ENCODE peak calls at places on chromosomes 1 and 21, in seven cellular contexts. H is right cardiac atrium, X is adipocyte, R is colonic mucosa, G is left ventricle myocardium inferior, O is lower leg skin, K is cardiac fibroblast. I is an unnamed sample.

GRCh38 chr1:212557739-212558664 is 50.6 kb upstream of the ATF3 start:
- DNase-seq in H (peak), X (peak), R (peak), G (peak), O (peak), K (peak), I (peak)

GRCh38 chr1:51627672-51628071 is 10.8 kb downstream of the OSBPL9 start:
- DNase-seq in H (no peak), X (peak), R (no peak), G (no peak), O (no peak), K (peak), I (peak)

GRCh38 chr1:227273557-227273956 is 44.7 kb downstream of the CDC42BPA start:
- DNase-seq in H (no peak), X (no peak), R (peak), G (no peak), O (no peak), K (peak), I (peak)

GRCh38 chr1:167229719-167230385 is 9.2 kb downstream of the POU2F1 start:
- DNase-seq in H (no peak), X (no peak), R (no peak), G (no peak), O (no peak), K (no peak), I (no peak)

GRCh38 chr1:47758341-47759237 is 238.6 kb downstream of the TRABD2B start:
- DNase-seq in H (peak), X (no peak), R (no peak), G (no peak), O (no peak), K (peak), I (no peak)

GRCh38 chr1:161162052-161162451 is 2.8 kb downstream of the USP21 start:
- DNase-seq in H (no peak), X (no peak), R (no peak), G (no peak), O (no peak), K (no peak), I (no peak)

GRCh38 chr21:36547464-36547863 is 67.5 kb upstream of the CLDN14 start:
- DNase-seq in H (no peak), X (no peak), R (no peak), G (no peak), O (no peak), K (no peak), I (no peak)

GRCh38 chr1:63547621-63548294 is 24.4 kb downstream of the EFCAB7 start:
- DNase-seq in H (no peak), X (peak), R (no peak), G (no peak), O (peak), K (peak), I (peak)

GRCh38 chr1:85357817-85358216 is 81.4 kb upstream of the BCL10 start:
- DNase-seq in H (no peak), X (no peak), R (no peak), G (no peak), O (no peak), K (no peak), I (no peak)

GRCh38 chr1:39984951-39985350 is 30.0 kb downstream of the MFSD2A start:
- DNase-seq in H (no peak), X (no peak), R (no peak), G (no peak), O (no peak), K (no peak), I (no peak)

GRCh38 chr21:33647560-33647959 is 5.3 kb downstream of the ITSN1 start:
- DNase-seq in H (no peak), X (no peak), R (no peak), G (no peak), O (no peak), K (no peak), I (no peak)

GRCh38 chr1:201528631-201529260 is 10.2 kb upstream of the NAV1 start:
- DNase-seq in H (no peak), X (no peak), R (no peak), G (no peak), O (no peak), K (peak), I (peak)

GRCh38 chr1:39230261-39231190 is 26.0 kb downstream of the MACF1 start:
- DNase-seq in H (no peak), X (peak), R (no peak), G (no peak), O (peak), K (no peak), I (no peak)

DNA sequence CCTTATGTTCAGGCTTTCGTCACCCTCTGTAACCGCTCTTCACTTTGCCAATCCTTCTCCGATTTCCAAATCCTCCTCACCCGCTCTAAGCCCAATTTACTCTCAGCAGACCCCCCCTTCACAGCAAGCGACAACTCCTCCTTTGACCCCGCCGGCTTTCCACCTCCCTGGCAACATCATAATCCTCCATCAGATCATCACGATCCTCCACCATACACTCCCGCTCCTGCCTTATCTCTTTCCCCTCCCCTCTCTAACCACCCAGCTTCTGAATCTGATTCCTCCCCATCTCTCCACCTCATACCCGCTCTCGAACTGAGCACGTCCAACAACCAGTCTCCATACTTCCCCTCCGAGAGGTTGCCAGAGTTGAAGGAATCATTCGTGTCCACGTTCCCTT is 7.5 kb upstream of the EVA1B start:
- DNase-seq in H (no peak), X (no peak), R (no peak), G (no peak), O (no peak), K (no peak), I (no peak)
- H3K4me3 ChIP-seq in H (no peak), X (no peak), R (no peak), G (no peak), O (no peak), K (no peak), I (no peak)

GRCh38 chr1:31943546-31944184 is 5.5 kb upstream of the PTP4A2 start:
- DNase-seq in H (no peak), X (no peak), R (no peak), G (no peak), O (no peak), K (no peak), I (no peak)
- H3K4me3 ChIP-seq in H (no peak), X (peak), R (peak), G (peak), O (no peak), K (no peak), I (no peak)

GRCh38 chr1:103110701-103111100 is 2.4 kb upstream of the COL11A1 start:
- DNase-seq in H (no peak), X (no peak), R (no peak), G (no peak), O (no peak), K (no peak), I (no peak)

GRCh38 chr1:103107696-103108524 is at the start of gene COL11A1:
- DNase-seq in H (peak), X (peak), R (no peak), G (no peak), O (no peak), K (no peak), I (no peak)

GRCh38 chr1:103108525-103109150 is 316 bp upstream of the COL11A1 start:
- DNase-seq in H (peak), X (no peak), R (no peak), G (no peak), O (no peak), K (peak), I (no peak)

GRCh38 chr1:103109291-103109920 is 1.1 kb upstream of the COL11A1 start:
- DNase-seq in H (peak), X (no peak), R (no peak), G (no peak), O (no peak), K (no peak), I (no peak)

DNA sequence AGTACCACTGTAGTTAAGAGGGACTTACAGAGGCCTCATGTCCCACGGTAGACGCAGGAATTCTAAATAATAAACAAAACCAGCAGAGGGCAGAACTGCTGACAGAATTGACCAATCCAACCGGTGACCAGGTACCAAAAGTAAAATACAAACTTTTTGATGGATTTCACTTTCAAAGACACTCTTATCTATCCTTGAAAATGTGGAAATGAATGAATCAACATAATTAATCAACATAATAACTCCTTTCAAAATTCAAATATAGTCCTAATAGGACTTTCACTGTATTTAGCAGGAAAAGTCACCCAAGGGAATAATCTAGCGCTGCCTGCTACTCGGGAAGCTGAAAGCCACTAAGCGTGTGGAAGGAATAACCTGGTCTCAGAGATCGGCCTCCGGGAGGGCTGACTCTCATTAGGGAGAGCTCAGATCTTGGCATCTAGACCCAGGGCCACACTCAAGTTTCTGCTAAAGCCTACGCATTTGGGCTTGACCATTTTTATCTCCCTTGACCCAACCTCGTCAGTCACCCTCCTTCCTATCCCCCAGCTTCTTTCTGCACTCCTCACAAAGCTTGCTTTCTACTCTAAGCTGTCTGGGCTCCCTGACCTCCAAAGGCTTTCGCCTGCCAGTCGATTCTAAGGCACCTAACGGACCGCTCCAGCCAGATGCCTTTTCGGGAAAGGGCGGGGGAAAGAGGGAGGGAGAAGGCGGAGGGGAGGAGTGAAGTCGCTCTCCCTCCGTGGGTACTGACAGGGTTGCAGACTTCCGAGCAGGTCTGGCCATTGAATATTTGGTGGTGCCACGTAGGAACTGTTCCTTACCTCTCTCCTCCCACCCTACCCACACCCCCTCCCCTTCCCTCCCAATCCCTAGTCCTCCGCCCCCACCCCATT is 1.6 kb downstream of the COL11A1 start:
- DNase-seq in H (peak), X (peak), R (no peak), G (no peak), O (no peak), K (peak), I (peak)
- H3K4me3 ChIP-seq in H (peak), X (peak), R (peak), G (peak), O (no peak), K (peak), I (peak)

GRCh38 chr1:230109066-230109465 is 42.0 kb downstream of the GALNT2 start:
- DNase-seq in H (no peak), X (no peak), R (no peak), G (no peak), O (no peak), K (no peak), I (no peak)
- H3K4me3 ChIP-seq in H (no peak), X (no peak), R (no peak), G (no peak), O (no peak), K (no peak), I (no peak)

GRCh38 chr1:230120949-230121381 is 53.9 kb downstream of the GALNT2 start:
- DNase-seq in H (no peak), X (no peak), R (peak), G (no peak), O (peak), K (no peak), I (peak)
- H3K4me3 ChIP-seq in H (no peak), X (peak), R (no peak), G (no peak), O (no peak), K (no peak), I (no peak)

GRCh38 chr1:245310605-245311531 is 156.1 kb downstream of the KIF26B start:
- DNase-seq in H (peak), X (peak), R (no peak), G (no peak), O (peak), K (peak), I (no peak)
- H3K4me3 ChIP-seq in H (no peak), X (peak), R (no peak), G (no peak), O (no peak), K (peak), I (no peak)

GRCh38 chr1:246364415-246364941 is 142.6 kb downstream of the SMYD3 start:
- DNase-seq in H (no peak), X (no peak), R (no peak), G (no peak), O (no peak), K (no peak), I (peak)
- H3K4me3 ChIP-seq in H (no peak), X (no peak), R (no peak), G (no peak), O (no peak), K (no peak), I (no peak)

DNA sequence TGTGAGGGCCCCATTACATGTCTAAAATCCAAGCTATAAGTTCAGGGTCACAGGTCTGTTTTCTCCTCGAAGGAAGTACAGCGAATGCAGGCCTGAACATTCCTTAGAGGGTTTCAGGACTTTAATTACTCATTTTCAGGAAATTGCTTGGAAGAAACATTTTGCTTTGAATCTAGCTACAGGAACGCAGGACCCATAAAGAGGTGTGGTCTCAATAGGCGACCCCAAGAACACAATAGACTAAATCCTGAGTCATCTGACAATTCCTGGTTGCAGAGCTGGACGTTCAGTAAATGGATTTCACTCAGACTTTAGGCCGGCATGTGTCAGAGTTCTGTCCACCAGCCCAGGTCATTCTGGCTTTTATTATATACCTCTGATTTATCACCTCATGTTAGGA is 1.0 kb upstream of the ERG start:
- DNase-seq in H (no peak), X (no peak), R (no peak), G (no peak), O (no peak), K (peak), I (no peak)
- H3K4me3 ChIP-seq in H (no peak), X (no peak), R (no peak), G (peak), O (no peak), K (no peak), I (no peak)

DNA sequence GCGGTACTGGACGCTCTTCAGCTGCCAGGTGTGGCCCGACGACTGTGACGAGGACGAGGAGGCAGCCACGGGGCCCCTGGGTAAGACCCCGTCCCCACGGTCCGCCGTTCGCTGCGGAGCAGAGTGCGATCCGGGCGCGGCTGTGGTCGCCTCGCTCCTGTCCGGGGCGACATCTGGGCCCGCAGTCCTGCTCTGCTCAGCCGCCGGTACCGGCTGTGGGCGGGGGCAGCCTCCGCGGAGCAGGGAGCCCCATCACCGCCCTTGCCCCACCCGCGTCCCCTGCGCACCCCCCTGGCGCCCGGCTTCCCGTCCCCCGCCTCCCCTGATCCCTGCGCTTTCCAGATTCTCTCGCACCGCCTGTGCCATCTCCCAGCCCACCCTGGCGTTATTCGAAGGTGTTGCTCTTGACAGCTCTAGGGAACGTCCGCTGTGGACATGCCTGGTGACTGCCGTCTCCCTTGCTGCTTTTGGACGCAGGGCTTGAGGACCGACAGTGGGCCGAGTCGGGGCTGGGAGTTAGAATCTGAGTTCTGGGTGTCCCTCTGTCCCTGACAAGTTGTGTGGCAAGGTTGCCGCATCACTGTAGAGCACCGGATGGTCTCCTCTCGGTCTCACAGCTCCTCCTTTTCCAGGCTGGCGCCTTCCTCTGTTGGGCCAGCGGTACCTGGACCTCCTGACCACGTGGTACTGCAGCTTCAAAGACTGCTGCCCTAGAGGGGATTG is 599 bp downstream of the TOR3A start:
- DNase-seq in H (peak), X (peak), R (peak), G (peak), O (no peak), K (peak), I (no peak)
- H3K4me3 ChIP-seq in H (peak), X (peak), R (peak), G (peak), O (peak), K (peak), I (peak)

GRCh38 chr1:12615916-12616708 is 1.9 kb downstream of the DHRS3 start:
- DNase-seq in H (peak), X (peak), R (peak), G (peak), O (no peak), K (peak), I (peak)
- H3K4me3 ChIP-seq in H (peak), X (peak), R (peak), G (peak), O (peak), K (peak), I (peak)